ENCODE peak calls at places on chromosomes 5 and 9, in six cellular contexts. H is fibroblast of gingiva; N is CD8-positive, alpha-beta memory T cell; E is NCI-H187 treated with DMSO at 0.1 percent for 48 hours; Z is ecto neural progenitor cell; P is EL. X is an unnamed sample.
A peak's percentile ranks its signal among the peaks of the same experiment; 100 is the strongest.

GRCh38 chr5:132839426-132840301 is 9.2 kb upstream of the SHROOM1 start:
- DNase-seq in N (no peak), P (peak; percentile 62), Z (no peak), E (no peak), H (peak; percentile 65), X (no peak)

GRCh38 chr5:120464627-120465280 is 654 bp downstream of the PRR16 start:
- DNase-seq in Z (peak; percentile 59), P (peak; percentile 85), H (peak; percentile 67), N (no peak), E (no peak), X (peak; percentile 79)

GRCh38 chr9:88533951-88534455 is 975 bp upstream of the NXNL2 start:
- DNase-seq in P (peak; percentile 85), N (no peak), E (no peak), Z (peak; percentile 67), H (peak; percentile 49), X (no peak)

GRCh38 chr9:20340161-20340861 is 282.0 kb downstream of the MLLT3 start:
- DNase-seq in P (no peak), H (no peak), Z (peak; percentile 67), N (no peak), E (no peak), X (no peak)

GRCh38 chr5:181044662-181045305 is 4.7 kb downstream of the BTNL9 start:
- DNase-seq in N (no peak), Z (no peak), H (no peak), E (no peak), P (no peak), X (peak; percentile 68)

GRCh38 chr5:67165524-67166459 is 30.8 kb downstream of the CD180 start:
- DNase-seq in P (peak; percentile 53), N (peak; percentile 65), E (no peak), H (peak; percentile 76), Z (peak; percentile 92), X (peak; percentile 85)

GRCh38 chr5:176463113-176463764 is 15.1 kb downstream of the FAF2 start:
- DNase-seq in P (no peak), Z (no peak), N (no peak), E (no peak), H (no peak), X (no peak)

GRCh38 chr5:91598216-91598615 is 215.1 kb upstream of the ARRDC3 start:
- DNase-seq in P (no peak), H (no peak), N (no peak), E (no peak), Z (no peak), X (no peak)

GRCh38 chr9:123568691-123569342 is 212.8 kb downstream of the CRB2 start:
- DNase-seq in E (peak; percentile 27), P (peak; percentile 3), H (peak; percentile 79), Z (no peak), N (no peak), X (peak; percentile 33)

GRCh38 chr9:105864248-105864898 is 170.0 kb downstream of the TMEM38B start:
- DNase-seq in E (no peak), Z (no peak), H (no peak), N (no peak), P (no peak), X (no peak)

GRCh38 chr9:69168709-69169217 is 5.3 kb upstream of the TJP2 start:
- DNase-seq in H (peak; percentile 72), E (no peak), N (peak; percentile 5), P (no peak), Z (no peak), X (no peak)

GRCh38 chr5:132426525-132427138 is 57.1 kb downstream of the SLC22A5 start:
- DNase-seq in Z (no peak), P (peak; percentile 96), N (peak; percentile 52), E (no peak), H (peak; percentile 88), X (peak; percentile 88)

GRCh38 chr9:122124528-122124927 is 31.4 kb upstream of the TTLL11 start:
- DNase-seq in H (no peak), Z (no peak), E (no peak), N (no peak), P (no peak), X (no peak)

GRCh38 chr9:110850401-110851135 is 182.0 kb downstream of the MUSK start:
- DNase-seq in Z (no peak), E (no peak), P (peak; percentile 39), H (no peak), N (no peak), X (no peak)

GRCh38 chr5:155746340-155747038 is 580.5 kb upstream of the SGCD start:
- DNase-seq in E (no peak), N (no peak), Z (no peak), H (no peak), P (no peak), X (no peak)

X was measured in heart left ventricle.